ENCODE peak calls at places on chromosomes 2 and 18, in four cellular contexts. N is GM12878, Z is HEK293T, T is K562. K is an unnamed sample.

GRCh38 chr18:26436176-26437031 is 111.9 kb downstream of the KCTD1 start:
- DNase-seq in N (no peak), Z (no peak), T (no peak), K (peak)

GRCh38 chr2:75524276-75524911 is 36.3 kb downstream of the EVA1A start:
- DNase-seq in N (no peak), Z (no peak), T (no peak), K (no peak)

GRCh38 chr2:223100061-223100511 is 48.1 kb downstream of the KCNE4 start:
- DNase-seq in N (no peak), Z (no peak), T (no peak), K (no peak)

GRCh38 chr18:26215247-26215970 is 10.8 kb upstream of the TAF4B start:
- DNase-seq in N (peak), Z (no peak), T (no peak), K (no peak)

GRCh38 chr2:178128836-178129630 is 16.8 kb downstream of the RBM45 start:
- DNase-seq in N (no peak), Z (no peak), T (no peak), K (no peak)

GRCh38 chr2:96533292-96534073 is 3.1 kb upstream of the ARID5A start:
- DNase-seq in N (no peak), Z (no peak), T (no peak), K (no peak)

GRCh38 chr2:121342751-121343150 is 57.7 kb upstream of the TFCP2L1 start:
- DNase-seq in N (no peak), Z (no peak), T (no peak), K (no peak)

GRCh38 chr2:135843671-135844070 is 6.7 kb upstream of the LCT start:
- DNase-seq in N (no peak), Z (no peak), T (no peak), K (no peak)

GRCh38 chr2:217360781-217361485 is 501.1 kb upstream of the TNP1 start:
- DNase-seq in N (no peak), Z (no peak), T (peak), K (no peak)

GRCh38 chr2:65367517-65367916 is 64.9 kb downstream of the SPRED2 start:
- DNase-seq in N (no peak), Z (no peak), T (peak), K (no peak)

GRCh38 chr2:64056021-64056420 is 36.8 kb upstream of the VPS54 start:
- DNase-seq in N (no peak), Z (no peak), T (no peak), K (no peak)

GRCh38 chr18:27363918-27364317 is 178.8 kb upstream of the CHST9 start:
- DNase-seq in N (no peak), Z (peak), T (no peak), K (peak)

GRCh38 chr2:119871725-119872124 is 112.0 kb downstream of the PTPN4 start:
- DNase-seq in N (no peak), Z (no peak), T (no peak), K (no peak)

GRCh38 chr2:41791523-41791922 is 256.3 kb upstream of the PKDCC start:
- DNase-seq in N (no peak), Z (peak), T (peak), K (peak)

GRCh38 chr2:12261993-12262680 is 454.6 kb upstream of the TRIB2 start:
- DNase-seq in N (no peak), Z (no peak), T (no peak), K (no peak)

GRCh38 chr2:120820263-120820884 is 84.7 kb downstream of the GLI2 start:
- DNase-seq in N (no peak), Z (no peak), T (no peak), K (no peak)

GRCh38 chr2:27009083-27009482 is 23.7 kb upstream of the TMEM214 start:
- DNase-seq in N (no peak), Z (no peak), T (no peak), K (no peak)

GRCh38 chr2:18651842-18652774 is 62.7 kb upstream of the NT5C1B start:
- DNase-seq in N (no peak), Z (no peak), T (no peak), K (no peak)

GRCh38 chr2:227052879-227053278 is 111.1 kb downstream of the COL4A4 start:
- DNase-seq in N (no peak), Z (no peak), T (no peak), K (no peak)

GRCh38 chr2:57602738-57603137 is 443.9 kb upstream of the VRK2 start:
- DNase-seq in N (no peak), Z (no peak), T (no peak), K (no peak)

GRCh38 chr2:31207790-31208189 is 9.5 kb downstream of the CAPN14 start:
- DNase-seq in N (no peak), Z (no peak), T (no peak), K (no peak)

GRCh38 chr2:8249191-8249590 is 432.7 kb upstream of the ID2 start:
- DNase-seq in N (no peak), Z (no peak), T (no peak), K (no peak)

GRCh38 chr2:197920581-197921213 is 116.3 kb downstream of the PLCL1 start:
- DNase-seq in N (no peak), Z (no peak), T (no peak), K (no peak)

GRCh38 chr2:111169268-111169667 is 48.6 kb downstream of the BCL2L11 start:
- DNase-seq in N (no peak), Z (no peak), T (no peak), K (no peak)

GRCh38 chr2:133837441-133838090 is 269.3 kb upstream of the NCKAP5 start:
- DNase-seq in N (no peak), Z (no peak), T (no peak), K (no peak)

GRCh38 chr2:220025207-220025606 is 397.8 kb downstream of the SLC4A3 start:
- DNase-seq in N (no peak), Z (no peak), T (no peak), K (no peak)

GRCh38 chr2:168524005-168524404 is 67.9 kb downstream of the CERS6 start:
- DNase-seq in N (no peak), Z (no peak), T (no peak), K (no peak)

GRCh38 chr2:25160376-25160775 is 8.0 kb downstream of the POMC start:
- DNase-seq in N (no peak), Z (no peak), T (no peak), K (no peak)

GRCh38 chr2:73868204-73868978 is 24.4 kb upstream of the ACTG2 start:
- DNase-seq in N (no peak), Z (no peak), T (no peak), K (no peak)

GRCh38 chr2:219209236-219209635 is 2.7 kb downstream of the ZFAND2B start:
- DNase-seq in N (no peak), Z (no peak), T (no peak), K (no peak)

GRCh38 chr2:46179037-46179621 is 118.1 kb upstream of the EPAS1 start:
- DNase-seq in N (peak), Z (no peak), T (peak), K (no peak)

GRCh38 chr18:55786651-55787272 is 198.8 kb upstream of the TCF4 start:
- DNase-seq in N (no peak), Z (no peak), T (peak), K (no peak)

GRCh38 chr2:28579606-28580005 is 83.7 kb downstream of the PLB1 start:
- DNase-seq in N (no peak), Z (no peak), T (no peak), K (no peak)

GRCh38 chr2:186129767-186130581 is 356.1 kb upstream of the ZC3H15 start:
- DNase-seq in N (no peak), Z (no peak), T (no peak), K (peak)

GRCh38 chr2:46825958-46826897 is 89.4 kb downstream of the MCFD2 start:
- DNase-seq in N (no peak), Z (no peak), T (no peak), K (no peak)

GRCh38 chr2:45582522-45582921 is 28.5 kb downstream of the SRBD1 start:
- DNase-seq in N (no peak), Z (no peak), T (no peak), K (no peak)

GRCh38 chr2:9428965-9429577 is 5.6 kb downstream of the CPSF3 start:
- DNase-seq in N (no peak), Z (no peak), T (no peak), K (no peak)

GRCh38 chr2:148614024-148614331 is 30.6 kb upstream of the EPC2 start:
- DNase-seq in N (no peak), Z (no peak), T (peak), K (no peak)

DNA sequence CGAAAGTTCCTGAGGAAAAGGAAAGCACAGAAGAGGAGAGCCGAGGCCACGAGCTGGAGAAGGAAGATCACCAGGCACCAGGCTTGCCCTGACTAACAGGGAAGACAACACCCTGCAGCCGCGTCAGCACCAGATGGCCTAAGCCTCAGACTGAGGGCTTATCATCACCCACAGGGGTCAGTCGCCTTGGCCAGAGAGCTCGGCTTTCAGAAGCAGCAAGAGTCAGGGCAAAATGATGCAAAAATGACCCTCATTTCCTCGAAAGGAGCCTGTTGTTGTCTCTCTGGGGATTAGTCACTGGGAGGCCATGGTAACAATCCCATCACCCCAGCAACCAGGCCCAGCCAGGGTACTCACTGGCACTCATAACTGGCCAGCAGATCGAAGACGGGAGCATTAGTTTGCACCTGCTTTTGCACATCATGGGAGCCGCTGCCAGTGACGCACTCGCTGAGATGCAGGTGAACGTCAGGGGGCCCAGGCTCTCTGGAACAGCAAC is 42.7 kb upstream of the ZFP36L2 start:
- DNase-seq in N (no peak), Z (no peak), T (peak), K (no peak)
- TF ChIP-seq FOXK2 in N (no peak), Z (no peak), T (no peak), K (no peak)

GRCh38 chr2:32485399-32485798 is 128.6 kb downstream of the BIRC6 start:
- DNase-seq in N (no peak), Z (no peak), T (no peak), K (no peak)
- TF ChIP-seq FOXK2 in N (no peak), Z (no peak), T (no peak), K (no peak)

DNA sequence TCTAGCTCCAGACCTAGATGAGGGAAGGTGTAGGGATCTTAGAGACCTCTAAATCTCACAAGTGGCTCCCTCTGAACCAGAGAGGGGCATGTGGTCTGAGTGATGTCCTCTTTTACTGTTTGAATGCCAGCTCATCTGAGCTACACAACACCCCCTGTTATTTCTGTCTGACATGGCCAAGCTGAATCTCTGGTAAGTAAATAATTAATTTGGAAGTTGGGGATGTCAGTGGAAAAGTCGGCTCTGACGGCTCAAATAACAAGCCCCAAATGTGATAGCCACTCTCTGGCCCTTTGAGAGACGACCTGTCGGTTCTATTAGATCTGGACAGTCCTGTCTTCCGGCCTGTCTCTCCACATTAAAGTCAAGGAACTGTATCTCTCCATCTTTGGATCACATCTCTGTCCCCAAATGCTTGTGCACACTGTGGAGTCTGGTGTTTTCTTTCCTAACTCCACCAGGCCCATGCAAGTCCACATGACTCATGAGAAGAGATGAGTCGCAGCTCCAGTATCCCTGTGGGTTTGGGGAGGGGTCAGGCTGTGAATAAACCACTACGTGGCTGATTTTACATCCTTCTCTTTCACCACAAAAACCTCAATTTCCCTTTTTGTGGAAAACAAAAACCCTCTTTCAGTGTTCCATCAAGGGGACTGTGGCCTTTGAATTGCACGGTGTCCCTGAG is 52.5 kb downstream of the SETBP1 start:
- DNase-seq in N (no peak), Z (no peak), T (no peak), K (no peak)
- TF ChIP-seq FOXK2 in N (no peak), Z (no peak), T (no peak), K (no peak)

DNA sequence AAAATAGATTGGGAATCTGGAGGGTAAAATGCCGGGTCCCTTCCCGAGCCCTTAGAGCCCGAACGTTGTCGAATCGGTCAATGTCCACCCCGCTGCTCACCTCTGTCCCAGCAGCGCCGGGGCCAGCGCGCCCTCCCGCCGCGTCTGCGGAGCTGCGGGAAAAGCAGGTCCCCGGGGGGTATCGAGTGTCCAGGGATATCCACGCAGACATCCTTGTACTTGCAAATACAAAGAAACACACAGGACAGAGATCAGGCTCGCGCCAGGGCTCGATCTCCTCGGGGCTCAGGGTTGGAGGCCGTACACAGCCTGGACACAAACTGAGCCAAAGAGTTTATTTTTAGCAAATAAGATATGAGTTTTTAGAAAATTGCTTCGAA is 2.3 kb upstream of the GATA6 start:
- DNase-seq in N (no peak), Z (no peak), T (no peak), K (no peak)
- TF ChIP-seq FOXK2 in N (no peak), Z (no peak), T (no peak), K (no peak)

DNA sequence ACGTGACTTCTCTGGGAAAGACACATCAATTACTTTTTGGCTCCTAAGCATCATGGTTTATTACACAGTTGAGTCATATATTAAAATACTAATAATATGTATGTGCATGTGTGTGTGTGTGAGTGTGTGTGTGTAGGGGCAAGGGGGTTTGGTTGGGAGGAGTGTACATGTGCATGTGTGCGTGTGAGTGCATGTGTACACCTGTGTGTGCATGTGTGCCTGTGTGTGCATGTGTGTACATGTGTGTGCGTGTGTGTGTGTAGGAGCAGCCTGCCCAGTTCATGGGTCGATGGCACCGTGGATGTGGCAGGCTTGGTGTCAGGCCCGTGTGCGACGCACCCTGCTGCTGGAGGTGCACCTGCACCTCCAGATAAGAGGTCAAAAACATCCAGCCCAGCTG is 99.0 kb upstream of the SNTG2 start:
- DNase-seq in N (no peak), Z (no peak), T (no peak), K (no peak)
- TF ChIP-seq FOXK2 in N (no peak), Z (no peak), T (no peak), K (no peak)

DNA sequence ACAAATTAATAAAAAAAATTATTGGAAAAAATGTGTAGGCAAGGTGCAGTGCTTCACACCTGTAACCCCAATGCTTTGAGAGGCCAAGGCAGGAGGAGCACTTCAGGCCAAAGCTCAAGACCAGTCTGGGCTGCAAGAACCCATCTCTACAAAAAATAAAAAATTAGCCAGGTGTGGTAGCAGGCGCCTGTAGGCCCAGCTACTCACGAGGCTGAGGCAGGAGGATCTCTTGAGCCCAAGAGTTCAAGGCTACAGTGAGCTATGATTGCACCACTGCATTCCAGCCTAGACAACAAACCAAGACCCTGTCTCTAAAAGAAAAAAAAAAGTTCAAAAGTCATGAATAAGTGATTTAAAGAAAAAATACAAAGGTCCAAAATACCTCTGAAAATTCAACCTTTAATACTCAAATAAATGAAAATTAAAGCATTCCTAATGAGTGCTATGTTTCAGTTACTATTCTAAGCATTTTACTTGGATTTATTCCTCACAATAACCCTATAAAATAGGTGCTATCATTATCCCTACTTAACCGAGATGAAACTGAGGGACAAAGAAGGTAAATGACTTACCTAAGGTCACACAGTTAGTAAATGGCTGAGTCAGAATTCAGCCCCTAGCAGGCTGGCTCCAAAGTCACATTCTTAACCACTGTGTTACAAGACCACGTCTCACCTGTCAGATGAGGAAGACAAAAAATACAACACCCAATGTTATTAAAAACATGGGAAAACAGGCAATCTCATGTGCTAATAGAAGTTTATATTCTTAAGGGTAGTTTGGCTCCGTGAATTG is 36.4 kb upstream of the PCBP1 start:
- DNase-seq in N (no peak), Z (no peak), T (no peak), K (peak)
- TF ChIP-seq FOXK2 in N (no peak), Z (no peak), T (no peak), K (no peak)